ENCODE peak calls at places on chromosomes 16 and 17, in six cellular contexts. R is endothelial cell; I is CD4-positive, alpha-beta T cell; Q is GF-D8; G is NCI-H1092; Z is endodermal cell. W is an unnamed sample.

GRCh38 chr16:19309178-19309577 is 23.6 kb downstream of the CLEC19A start:
- DNase-seq in Z (no peak), R (no peak), G (no peak), Q (no peak), I (no peak), W (no peak)

GRCh38 chr16:28503470-28504259 is 3.0 kb downstream of the IL27 start:
- DNase-seq in I (no peak), Z (no peak), Q (no peak), G (no peak), R (no peak), W (no peak)

GRCh38 chr17:69561462-69561861 is 147.0 kb downstream of the MAP2K6 start:
- DNase-seq in G (no peak), Q (no peak), Z (no peak), R (no peak), I (no peak), W (no peak)

GRCh38 chr16:53945996-53946395 is 242.0 kb downstream of the FTO start:
- DNase-seq in G (no peak), R (peak), Q (peak), I (no peak), Z (no peak), W (no peak)

GRCh38 chr16:18039931-18040330 is 296.6 kb downstream of the NPIPA8 start:
- DNase-seq in Z (peak), R (peak), Q (no peak), I (no peak), G (no peak), W (no peak)

GRCh38 chr17:10127819-10128375 is 70.5 kb downstream of the GAS7 start:
- DNase-seq in I (no peak), G (no peak), Q (no peak), Z (peak), R (no peak), W (no peak)

GRCh38 chr16:1183235-1183907 is 30.5 kb downstream of the CACNA1H start:
- DNase-seq in R (peak), Q (no peak), I (no peak), G (no peak), Z (no peak), W (no peak)

GRCh38 chr17:45234641-45235040 is 13.0 kb downstream of the FMNL1 start:
- DNase-seq in Z (peak), I (peak), R (no peak), G (peak), Q (no peak), W (peak)

GRCh38 chr17:29150191-29150590 is 30.0 kb downstream of the MYO18A start:
- DNase-seq in G (no peak), I (no peak), Z (no peak), R (no peak), Q (no peak), W (no peak)

GRCh38 chr17:78766225-78766624 is 15.8 kb downstream of the CYTH1 start:
- DNase-seq in G (no peak), I (no peak), Z (no peak), R (no peak), Q (no peak), W (no peak)

GRCh38 chr17:3004150-3004801 is 59.1 kb downstream of the OR1D5 start:
- DNase-seq in Q (peak), G (peak), I (peak), R (no peak), Z (no peak), W (peak)

GRCh38 chr17:6994666-6995246 is 1.1 kb upstream of the ALOX12 start:
- DNase-seq in R (no peak), Q (no peak), I (no peak), Z (no peak), G (no peak), W (no peak)

GRCh38 chr16:54361813-54362212 is 75.2 kb upstream of the IRX3 start:
- DNase-seq in R (no peak), I (no peak), Z (no peak), G (no peak), Q (no peak), W (no peak)

GRCh38 chr16:68298907-68299515 is 11.7 kb downstream of the SLC7A6OS start:
- DNase-seq in Q (no peak), G (no peak), Z (no peak), I (no peak), R (no peak), W (no peak)

GRCh38 chr16:79605999-79606398 is 5.5 kb upstream of the MAF start:
- DNase-seq in I (no peak), G (no peak), Q (no peak), R (no peak), Z (peak), W (no peak)

GRCh38 chr16:11349599-11350276 is 4.5 kb downstream of the RMI2 start:
- DNase-seq in I (no peak), Q (peak), R (no peak), Z (no peak), G (no peak), W (no peak)

GRCh38 chr17:40511667-40512221 is 10.3 kb upstream of the TNS4 start:
- DNase-seq in R (no peak), I (no peak), Z (peak), G (no peak), Q (no peak), W (no peak)

GRCh38 chr16:88466175-88466862 is 13.2 kb downstream of the ZFPM1 start:
- DNase-seq in Z (no peak), R (no peak), Q (no peak), I (no peak), G (no peak), W (no peak)

GRCh38 chr17:47095268-47095667 is 93.8 kb downstream of the CDC27 start:
- DNase-seq in Q (no peak), I (no peak), G (no peak), R (no peak), Z (no peak), W (no peak)

GRCh38 chr17:30954046-30954805 is 16.6 kb upstream of the RNF135 start:
- DNase-seq in Z (no peak), Q (no peak), G (no peak), I (no peak), R (no peak), W (no peak)

GRCh38 chr17:65198653-65199382 is 61.6 kb downstream of the RGS9 start:
- DNase-seq in G (peak), Z (peak), I (no peak), R (no peak), Q (peak), W (no peak)

W was measured in T-helper 1 cell.